ENCODE peak calls at places on chromosome 7, in eight cellular contexts. One of them, this sample, is unnamed.

GRCh38 chr7:113622796-113623195 is 296.0 kb downstream of the PPP1R3A start:
- DNase-seq in B cell: no peak
- DNase-seq in left ventricle myocardium inferior: no peak
- DNase-seq in stimulated activated CD4-positive, alpha-beta T cell treated with anti-CD3 and anti-CD28 coated beads, Interleukin-15, amount 100 ng/mL, for 24 hours: no peak
- DNase-seq in cardiac fibroblast: no peak
- DNase-seq in aorta: no peak
- DNase-seq in HepG2: no peak
- DNase-seq in T-helper 2 cell: no peak
- DNase-seq in this sample: no peak

GRCh38 chr7:50227623-50228618 is 76.6 kb upstream of the IKZF1 start:
- DNase-seq in B cell: no peak
- DNase-seq in left ventricle myocardium inferior: no peak
- DNase-seq in stimulated activated CD4-positive, alpha-beta T cell treated with anti-CD3 and anti-CD28 coated beads, Interleukin-15, amount 100 ng/mL, for 24 hours: no peak
- DNase-seq in cardiac fibroblast: no peak
- DNase-seq in aorta: no peak
- DNase-seq in HepG2: no peak
- DNase-seq in T-helper 2 cell: peak
- DNase-seq in this sample: no peak

GRCh38 chr7:46059308-46060020 is 138.4 kb upstream of the IGFBP3 start:
- DNase-seq in B cell: no peak
- DNase-seq in left ventricle myocardium inferior: peak
- DNase-seq in stimulated activated CD4-positive, alpha-beta T cell treated with anti-CD3 and anti-CD28 coated beads, Interleukin-15, amount 100 ng/mL, for 24 hours: no peak
- DNase-seq in cardiac fibroblast: no peak
- DNase-seq in aorta: no peak
- DNase-seq in HepG2: no peak
- DNase-seq in T-helper 2 cell: no peak
- DNase-seq in this sample: no peak

GRCh38 chr7:1219516-1219915 is 13.2 kb upstream of the UNCX start:
- DNase-seq in B cell: no peak
- DNase-seq in left ventricle myocardium inferior: no peak
- DNase-seq in stimulated activated CD4-positive, alpha-beta T cell treated with anti-CD3 and anti-CD28 coated beads, Interleukin-15, amount 100 ng/mL, for 24 hours: no peak
- DNase-seq in cardiac fibroblast: no peak
- DNase-seq in aorta: no peak
- DNase-seq in HepG2: no peak
- DNase-seq in T-helper 2 cell: no peak
- DNase-seq in this sample: no peak

GRCh38 chr7:45897042-45897690 is 8.9 kb downstream of the IGFBP1 start:
- DNase-seq in B cell: no peak
- DNase-seq in left ventricle myocardium inferior: no peak
- DNase-seq in stimulated activated CD4-positive, alpha-beta T cell treated with anti-CD3 and anti-CD28 coated beads, Interleukin-15, amount 100 ng/mL, for 24 hours: no peak
- DNase-seq in cardiac fibroblast: peak
- DNase-seq in aorta: no peak
- DNase-seq in HepG2: no peak
- DNase-seq in T-helper 2 cell: no peak
- DNase-seq in this sample: peak

GRCh38 chr7:148702876-148703670 is 4.4 kb downstream of the CUL1 start:
- DNase-seq in B cell: no peak
- DNase-seq in left ventricle myocardium inferior: no peak
- DNase-seq in stimulated activated CD4-positive, alpha-beta T cell treated with anti-CD3 and anti-CD28 coated beads, Interleukin-15, amount 100 ng/mL, for 24 hours: no peak
- DNase-seq in cardiac fibroblast: peak
- DNase-seq in aorta: no peak
- DNase-seq in HepG2: no peak
- DNase-seq in T-helper 2 cell: no peak
- DNase-seq in this sample: peak

GRCh38 chr7:41912851-41913580 is 210.1 kb upstream of the INHBA start:
- DNase-seq in B cell: no peak
- DNase-seq in left ventricle myocardium inferior: no peak
- DNase-seq in stimulated activated CD4-positive, alpha-beta T cell treated with anti-CD3 and anti-CD28 coated beads, Interleukin-15, amount 100 ng/mL, for 24 hours: no peak
- DNase-seq in cardiac fibroblast: peak
- DNase-seq in aorta: no peak
- DNase-seq in HepG2: no peak
- DNase-seq in T-helper 2 cell: no peak
- DNase-seq in this sample: no peak

GRCh38 chr7:135939-136338 is 56.4 kb upstream of the FAM20C start:
- DNase-seq in B cell: no peak
- DNase-seq in left ventricle myocardium inferior: no peak
- DNase-seq in stimulated activated CD4-positive, alpha-beta T cell treated with anti-CD3 and anti-CD28 coated beads, Interleukin-15, amount 100 ng/mL, for 24 hours: no peak
- DNase-seq in cardiac fibroblast: no peak
- DNase-seq in aorta: no peak
- DNase-seq in HepG2: no peak
- DNase-seq in T-helper 2 cell: no peak
- DNase-seq in this sample: no peak

GRCh38 chr7:112985377-112985987 is 101.1 kb downstream of the GPR85 start:
- DNase-seq in B cell: no peak
- DNase-seq in left ventricle myocardium inferior: no peak
- DNase-seq in stimulated activated CD4-positive, alpha-beta T cell treated with anti-CD3 and anti-CD28 coated beads, Interleukin-15, amount 100 ng/mL, for 24 hours: no peak
- DNase-seq in cardiac fibroblast: peak
- DNase-seq in aorta: no peak
- DNase-seq in HepG2: no peak
- DNase-seq in T-helper 2 cell: no peak
- DNase-seq in this sample: peak

GRCh38 chr7:116770941-116771340 is 91.4 kb upstream of the CAPZA2 start:
- DNase-seq in B cell: no peak
- DNase-seq in left ventricle myocardium inferior: no peak
- DNase-seq in stimulated activated CD4-positive, alpha-beta T cell treated with anti-CD3 and anti-CD28 coated beads, Interleukin-15, amount 100 ng/mL, for 24 hours: no peak
- DNase-seq in cardiac fibroblast: no peak
- DNase-seq in aorta: no peak
- DNase-seq in HepG2: no peak
- DNase-seq in T-helper 2 cell: no peak
- DNase-seq in this sample: no peak

GRCh38 chr7:144391014-144391413 is 12.5 kb downstream of the NOBOX start:
- DNase-seq in B cell: no peak
- DNase-seq in left ventricle myocardium inferior: no peak
- DNase-seq in stimulated activated CD4-positive, alpha-beta T cell treated with anti-CD3 and anti-CD28 coated beads, Interleukin-15, amount 100 ng/mL, for 24 hours: no peak
- DNase-seq in cardiac fibroblast: no peak
- DNase-seq in aorta: no peak
- DNase-seq in HepG2: no peak
- DNase-seq in T-helper 2 cell: no peak
- DNase-seq in this sample: no peak

GRCh38 chr7:28104811-28105210 is 75.8 kb downstream of the JAZF1 start:
- DNase-seq in B cell: no peak
- DNase-seq in left ventricle myocardium inferior: no peak
- DNase-seq in stimulated activated CD4-positive, alpha-beta T cell treated with anti-CD3 and anti-CD28 coated beads, Interleukin-15, amount 100 ng/mL, for 24 hours: no peak
- DNase-seq in cardiac fibroblast: no peak
- DNase-seq in aorta: no peak
- DNase-seq in HepG2: no peak
- DNase-seq in T-helper 2 cell: no peak
- DNase-seq in this sample: no peak

GRCh38 chr7:4842302-4843064 is 19.3 kb downstream of the PAPOLB start:
- DNase-seq in B cell: no peak
- DNase-seq in left ventricle myocardium inferior: no peak
- DNase-seq in stimulated activated CD4-positive, alpha-beta T cell treated with anti-CD3 and anti-CD28 coated beads, Interleukin-15, amount 100 ng/mL, for 24 hours: no peak
- DNase-seq in cardiac fibroblast: peak
- DNase-seq in aorta: no peak
- DNase-seq in HepG2: peak
- DNase-seq in T-helper 2 cell: no peak
- DNase-seq in this sample: no peak

GRCh38 chr7:15367897-15368296 is 193.9 kb downstream of the AGMO start:
- DNase-seq in B cell: no peak
- DNase-seq in left ventricle myocardium inferior: no peak
- DNase-seq in stimulated activated CD4-positive, alpha-beta T cell treated with anti-CD3 and anti-CD28 coated beads, Interleukin-15, amount 100 ng/mL, for 24 hours: no peak
- DNase-seq in cardiac fibroblast: no peak
- DNase-seq in aorta: no peak
- DNase-seq in HepG2: no peak
- DNase-seq in T-helper 2 cell: no peak
- DNase-seq in this sample: no peak

GRCh38 chr7:38630720-38631673 is at the start of gene AMPH:
- DNase-seq in B cell: no peak
- DNase-seq in left ventricle myocardium inferior: peak
- DNase-seq in stimulated activated CD4-positive, alpha-beta T cell treated with anti-CD3 and anti-CD28 coated beads, Interleukin-15, amount 100 ng/mL, for 24 hours: peak
- DNase-seq in cardiac fibroblast: peak
- DNase-seq in aorta: peak
- DNase-seq in HepG2: no peak
- DNase-seq in T-helper 2 cell: peak
- DNase-seq in this sample: peak

GRCh38 chr7:143454091-143454729 is 11.0 kb downstream of the TAS2R60 start:
- DNase-seq in B cell: no peak
- DNase-seq in left ventricle myocardium inferior: no peak
- DNase-seq in stimulated activated CD4-positive, alpha-beta T cell treated with anti-CD3 and anti-CD28 coated beads, Interleukin-15, amount 100 ng/mL, for 24 hours: no peak
- DNase-seq in cardiac fibroblast: no peak
- DNase-seq in aorta: no peak
- DNase-seq in HepG2: no peak
- DNase-seq in T-helper 2 cell: no peak
- DNase-seq in this sample: no peak

GRCh38 chr7:94228223-94228622 is 166.5 kb upstream of the COL1A2 start:
- DNase-seq in B cell: no peak
- DNase-seq in left ventricle myocardium inferior: no peak
- DNase-seq in stimulated activated CD4-positive, alpha-beta T cell treated with anti-CD3 and anti-CD28 coated beads, Interleukin-15, amount 100 ng/mL, for 24 hours: no peak
- DNase-seq in cardiac fibroblast: no peak
- DNase-seq in aorta: no peak
- DNase-seq in HepG2: no peak
- DNase-seq in T-helper 2 cell: no peak
- DNase-seq in this sample: no peak

GRCh38 chr7:42222119-42222518 is 14.9 kb downstream of the GLI3 start:
- DNase-seq in B cell: no peak
- DNase-seq in left ventricle myocardium inferior: no peak
- DNase-seq in stimulated activated CD4-positive, alpha-beta T cell treated with anti-CD3 and anti-CD28 coated beads, Interleukin-15, amount 100 ng/mL, for 24 hours: no peak
- DNase-seq in cardiac fibroblast: no peak
- DNase-seq in aorta: no peak
- DNase-seq in HepG2: no peak
- DNase-seq in T-helper 2 cell: no peak
- DNase-seq in this sample: no peak

GRCh38 chr7:14505906-14506305 is 396.6 kb downstream of the DGKB start:
- DNase-seq in B cell: no peak
- DNase-seq in left ventricle myocardium inferior: no peak
- DNase-seq in stimulated activated CD4-positive, alpha-beta T cell treated with anti-CD3 and anti-CD28 coated beads, Interleukin-15, amount 100 ng/mL, for 24 hours: no peak
- DNase-seq in cardiac fibroblast: no peak
- DNase-seq in aorta: no peak
- DNase-seq in HepG2: no peak
- DNase-seq in T-helper 2 cell: no peak
- DNase-seq in this sample: no peak

GRCh38 chr7:82481499-82482097 is 38.0 kb upstream of the CACNA2D1 start:
- DNase-seq in B cell: no peak
- DNase-seq in left ventricle myocardium inferior: no peak
- DNase-seq in stimulated activated CD4-positive, alpha-beta T cell treated with anti-CD3 and anti-CD28 coated beads, Interleukin-15, amount 100 ng/mL, for 24 hours: no peak
- DNase-seq in cardiac fibroblast: peak
- DNase-seq in aorta: no peak
- DNase-seq in HepG2: peak
- DNase-seq in T-helper 2 cell: peak
- DNase-seq in this sample: peak

GRCh38 chr7:102190777-102191176 is 95.9 kb upstream of the SH2B2 start:
- DNase-seq in B cell: no peak
- DNase-seq in left ventricle myocardium inferior: no peak
- DNase-seq in stimulated activated CD4-positive, alpha-beta T cell treated with anti-CD3 and anti-CD28 coated beads, Interleukin-15, amount 100 ng/mL, for 24 hours: no peak
- DNase-seq in cardiac fibroblast: no peak
- DNase-seq in aorta: no peak
- DNase-seq in HepG2: no peak
- DNase-seq in T-helper 2 cell: no peak
- DNase-seq in this sample: no peak

GRCh38 chr7:27080844-27081423 is 14.9 kb downstream of the HOXA1 start:
- DNase-seq in B cell: no peak
- DNase-seq in left ventricle myocardium inferior: no peak
- DNase-seq in stimulated activated CD4-positive, alpha-beta T cell treated with anti-CD3 and anti-CD28 coated beads, Interleukin-15, amount 100 ng/mL, for 24 hours: no peak
- DNase-seq in cardiac fibroblast: no peak
- DNase-seq in aorta: no peak
- DNase-seq in HepG2: peak
- DNase-seq in T-helper 2 cell: no peak
- DNase-seq in this sample: peak

GRCh38 chr7:135744938-135745701 is 3.5 kb downstream of the FAM180A start:
- DNase-seq in B cell: no peak
- DNase-seq in left ventricle myocardium inferior: no peak
- DNase-seq in stimulated activated CD4-positive, alpha-beta T cell treated with anti-CD3 and anti-CD28 coated beads, Interleukin-15, amount 100 ng/mL, for 24 hours: no peak
- DNase-seq in cardiac fibroblast: peak
- DNase-seq in aorta: no peak
- DNase-seq in HepG2: no peak
- DNase-seq in T-helper 2 cell: no peak
- DNase-seq in this sample: peak

GRCh38 chr7:113890326-113891030 is 28.3 kb downstream of the PPP1R3A start:
- DNase-seq in B cell: no peak
- DNase-seq in left ventricle myocardium inferior: no peak
- DNase-seq in stimulated activated CD4-positive, alpha-beta T cell treated with anti-CD3 and anti-CD28 coated beads, Interleukin-15, amount 100 ng/mL, for 24 hours: no peak
- DNase-seq in cardiac fibroblast: peak
- DNase-seq in aorta: no peak
- DNase-seq in HepG2: no peak
- DNase-seq in T-helper 2 cell: no peak
- DNase-seq in this sample: no peak

This sample was measured in MCF 10A.